ENCODE peak calls at places on chromosomes 12 and 14, in nine cellular contexts. Y, M, D, O, S, L, X, K and G are unnamed samples.

GRCh38 chr14:74085047-74085637 is 386 bp downstream of the LIN52 start:
- DNase-seq in M (peak; percentile 13), O (peak; percentile 9), L (peak; percentile 30), K (peak; percentile 77), X (no peak), Y (no peak), S (peak; percentile 23), D (peak; percentile 69), G (no peak)

GRCh38 chr14:98932436-98933325 is 339.3 kb downstream of the BCL11B start:
- DNase-seq in S (no peak), X (no peak), L (no peak), K (no peak), O (no peak), M (no peak), Y (no peak), D (no peak), G (no peak)

GRCh38 chr14:71372411-71372838 is 465.2 kb downstream of the PCNX1 start:
- DNase-seq in X (no peak), D (peak; percentile 24), S (no peak), Y (no peak), M (no peak), L (no peak), K (peak; percentile 97), O (no peak), G (no peak)

GRCh38 chr12:57836442-57837375 is 9.8 kb downstream of the CTDSP2 start:
- DNase-seq in L (peak; percentile 29), O (peak; percentile 79), S (no peak), K (peak; percentile 87), Y (peak; percentile 90), X (no peak), D (peak; percentile 74), M (no peak), G (no peak)

GRCh38 chr12:50110127-50110761 is 1.8 kb upstream of the COX14 start:
- DNase-seq in X (no peak), Y (peak; percentile 52), M (peak; percentile 90), S (peak; percentile 47), D (no peak), O (peak; percentile 44), K (no peak), L (no peak), G (peak; percentile 78)

GRCh38 chr12:47361389-47362031 is 281.8 kb upstream of the AMIGO2 start:
- DNase-seq in Y (peak; percentile 25), L (no peak), S (no peak), D (peak; percentile 32), O (no peak), X (peak; percentile 2), K (no peak), M (no peak), G (no peak)

GRCh38 chr14:64501326-64502171 is 2.1 kb downstream of the ZBTB25 start:
- DNase-seq in S (peak; percentile 45), L (no peak), Y (peak; percentile 46), D (peak; percentile 72), K (peak; percentile 78), M (no peak), O (peak; percentile 85), X (no peak), G (peak; percentile 53)

GRCh38 chr12:105418232-105418631 is 87.7 kb downstream of the C12orf75 start:
- DNase-seq in L (no peak), K (peak; percentile 80), Y (no peak), X (no peak), O (peak; percentile 94), S (no peak), M (no peak), D (peak; percentile 85), G (no peak)

GRCh38 chr12:30357712-30358111 is 338.0 kb downstream of the IPO8 start:
- DNase-seq in L (no peak), D (no peak), X (no peak), M (no peak), O (no peak), Y (no peak), S (no peak), K (peak; percentile 1), G (no peak)

GRCh38 chr14:101347893-101348777 is 213.2 kb upstream of the DIO3 start:
- DNase-seq in L (no peak), Y (no peak), O (no peak), D (no peak), X (no peak), K (no peak), S (no peak), M (no peak), G (no peak)

GRCh38 chr12:104735801-104736200 is 222.3 kb downstream of the SLC41A2 start:
- DNase-seq in S (no peak), Y (no peak), D (no peak), L (no peak), K (no peak), M (no peak), X (no peak), O (no peak), G (no peak)

GRCh38 chr12:28574746-28575592 is 384.7 kb downstream of the CCDC91 start:
- DNase-seq in K (no peak), X (no peak), M (no peak), Y (no peak), O (no peak), D (no peak), L (no peak), S (peak; percentile 64), G (no peak)

GRCh38 chr12:127640181-127640886 is 626.6 kb upstream of the TMEM132C start:
- DNase-seq in D (no peak), X (no peak), K (no peak), Y (no peak), L (no peak), O (no peak), S (no peak), M (no peak), G (no peak)

GRCh38 chr12:5827591-5827990 is 117.5 kb downstream of the ANO2 start:
- DNase-seq in L (no peak), M (no peak), S (no peak), D (peak; percentile 55), X (no peak), Y (no peak), O (no peak), K (no peak), G (no peak)

GRCh38 chr12:2974560-2974971 is 15.4 kb downstream of the TEAD4 start:
- DNase-seq in S (no peak), M (no peak), O (no peak), K (peak; percentile 42), X (no peak), Y (no peak), L (no peak), D (no peak), G (no peak)

GRCh38 chr12:6056406-6057211 is 67.9 kb downstream of the VWF start:
- DNase-seq in O (no peak), X (no peak), K (no peak), L (no peak), D (no peak), S (no peak), Y (no peak), M (no peak), G (no peak)

GRCh38 chr14:33777651-33778050 is 173.2 kb downstream of the EGLN3 start:
- DNase-seq in M (no peak), O (peak; percentile 11), S (no peak), X (no peak), L (no peak), K (no peak), Y (no peak), D (peak; percentile 66), G (no peak)

GRCh38 chr12:59250766-59251165 is 330.5 kb upstream of the LRIG3 start:
- DNase-seq in O (no peak), S (no peak), M (no peak), Y (no peak), X (no peak), L (no peak), D (no peak), K (no peak), G (no peak)

GRCh38 chr12:75888398-75888797 is 143.2 kb downstream of the PHLDA1 start:
- DNase-seq in O (no peak), L (no peak), S (no peak), K (no peak), X (no peak), M (no peak), Y (no peak), D (no peak), G (no peak)